ENCODE peak calls at places on chromosomes 4 and X, in eight cellular contexts. B, I, S, Y, G, P, Q and N are unnamed samples.

GRCh38 chrX:68889244-68889643 is 60.4 kb downstream of the EFNB1 start:
- DNase-seq in B (no peak), I (no peak), S (no peak), Y (no peak), G (no peak), P (no peak), Q (no peak), N (no peak)

GRCh38 chr4:154559141-154559841 is 3.5 kb upstream of the FGB start:
- DNase-seq in B (peak), I (no peak), S (peak), Y (peak), G (no peak), P (no peak), Q (no peak), N (no peak)

GRCh38 chr4:2125023-2125422 is 65.9 kb downstream of the NAT8L start:
- DNase-seq in B (no peak), I (no peak), S (no peak), Y (peak), G (no peak), P (no peak), Q (no peak), N (no peak)

GRCh38 chrX:80011522-80011921 is 3.0 kb upstream of the TBX22 start:
- DNase-seq in B (no peak), I (no peak), S (no peak), Y (no peak), G (no peak), P (no peak), Q (no peak), N (no peak)

GRCh38 chr4:86223472-86223871 is 136.4 kb downstream of the MAPK10 start:
- DNase-seq in B (peak), I (no peak), S (peak), Y (peak), G (no peak), P (no peak), Q (no peak), N (no peak)

GRCh38 chr4:30396772-30397475 is 323.2 kb upstream of the PCDH7 start:
- DNase-seq in B (peak), I (no peak), S (no peak), Y (peak), G (no peak), P (no peak), Q (no peak), N (no peak)

GRCh38 chr4:84681488-84682274 is 98.8 kb downstream of the CDS1 start:
- DNase-seq in B (peak), I (no peak), S (no peak), Y (peak), G (no peak), P (no peak), Q (peak), N (no peak)

GRCh38 chrX:15679246-15679645 is 14.6 kb upstream of the CLTRN start:
- DNase-seq in B (peak), I (no peak), S (no peak), Y (no peak), G (no peak), P (no peak), Q (no peak), N (no peak)

GRCh38 chrX:136030357-136031225 is 45.4 kb downstream of the SLC9A6 start:
- DNase-seq in B (peak), I (no peak), S (no peak), Y (peak), G (no peak), P (no peak), Q (no peak), N (peak)

GRCh38 chr4:48093949-48094550 is 40.0 kb downstream of the TXK start:
- DNase-seq in B (peak), I (no peak), S (no peak), Y (peak), G (no peak), P (no peak), Q (peak), N (no peak)

GRCh38 chr4:35252866-35253265 is 991.4 kb downstream of the ARAP2 start:
- DNase-seq in B (no peak), I (no peak), S (no peak), Y (peak), G (no peak), P (no peak), Q (no peak), N (no peak)

GRCh38 chrX:115525486-115525885 is 35.5 kb upstream of the PLS3 start:
- DNase-seq in B (no peak), I (no peak), S (no peak), Y (peak), G (no peak), P (no peak), Q (no peak), N (no peak)

GRCh38 chr4:185304944-185305690 is 90.6 kb downstream of the LRP2BP start:
- DNase-seq in B (no peak), I (peak), S (peak), Y (no peak), G (no peak), P (no peak), Q (peak), N (no peak)

GRCh38 chr4:185587444-185588161 is 52.3 kb upstream of the PDLIM3 start:
- DNase-seq in B (no peak), I (peak), S (peak), Y (no peak), G (no peak), P (peak), Q (no peak), N (no peak)

GRCh38 chr4:122912810-122913575 is 9.4 kb downstream of the NUDT6 start:
- DNase-seq in B (no peak), I (no peak), S (no peak), Y (no peak), G (no peak), P (no peak), Q (no peak), N (no peak)

GRCh38 chrX:141185366-141185765 is 8.4 kb upstream of the LDOC1 start:
- DNase-seq in B (no peak), I (no peak), S (no peak), Y (no peak), G (no peak), P (no peak), Q (no peak), N (no peak)

GRCh38 chr4:71026086-71026485 is 32.6 kb downstream of the DCK start:
- DNase-seq in B (peak), I (no peak), S (no peak), Y (peak), G (no peak), P (no peak), Q (peak), N (no peak)

GRCh38 chr4:3009422-3009821 is 46.1 kb downstream of the GRK4 start:
- DNase-seq in B (peak), I (no peak), S (peak), Y (peak), G (no peak), P (peak), Q (no peak), N (no peak)

GRCh38 chrX:118571829-118572228 is 76.2 kb downstream of the DOCK11 start:
- DNase-seq in B (no peak), I (no peak), S (no peak), Y (no peak), G (no peak), P (no peak), Q (no peak), N (no peak)

GRCh38 chrX:106007815-106008214 is 30.7 kb downstream of the SERPINA7 start:
- DNase-seq in B (no peak), I (no peak), S (no peak), Y (no peak), G (no peak), P (no peak), Q (no peak), N (no peak)

GRCh38 chr4:137390141-137390540 is 142.2 kb downstream of the PCDH18 start:
- DNase-seq in B (peak), I (no peak), S (no peak), Y (no peak), G (no peak), P (no peak), Q (no peak), N (no peak)

GRCh38 chr4:10336471-10336870 is 120.8 kb downstream of the ZNF518B start:
- DNase-seq in B (no peak), I (no peak), S (no peak), Y (peak), G (no peak), P (no peak), Q (no peak), N (no peak)